ENCODE peak calls at places on chromosomes 7 and 10, in four cellular contexts. N is transverse colon; B is GM06990; D is effector memory CD4-positive, alpha-beta T cell. E is an unnamed sample.

GRCh38 chr7:1944619-1945210 is 274.6 kb downstream of the ELFN1 start:
- DNase-seq in N (no peak), B (no peak), D (no peak), E (no peak)

GRCh38 chr7:32093415-32094408 is 23.5 kb upstream of the PDE1C start:
- DNase-seq in N (no peak), B (no peak), D (no peak), E (no peak)

GRCh38 chr7:3404490-3404889 is 103.4 kb downstream of the SDK1 start:
- DNase-seq in N (no peak), B (no peak), D (no peak), E (no peak)

GRCh38 chr7:126718419-126718818 is 534.3 kb downstream of the GRM8 start:
- DNase-seq in N (no peak), B (no peak), D (no peak), E (no peak)

GRCh38 chr7:101186839-101187448 is 6.9 kb upstream of the NAT16 start:
- DNase-seq in N (no peak), B (no peak), D (no peak), E (no peak)

GRCh38 chr7:42197391-42197790 is 39.6 kb downstream of the GLI3 start:
- DNase-seq in N (no peak), B (no peak), D (no peak), E (no peak)

GRCh38 chr7:44293561-44294324 is 31.7 kb downstream of the CAMK2B start:
- DNase-seq in N (peak), B (no peak), D (no peak), E (no peak)

GRCh38 chr10:124913167-124913566 is 28.8 kb upstream of the ZRANB1 start:
- DNase-seq in N (no peak), B (no peak), D (no peak), E (no peak)

GRCh38 chr7:48962821-48963505 is 38.6 kb downstream of the CDC14C start:
- DNase-seq in N (no peak), B (no peak), D (no peak), E (no peak)

GRCh38 chr7:104971290-104972071 is 42.5 kb upstream of the KMT2E start:
- DNase-seq in N (peak), B (no peak), D (no peak), E (no peak)

GRCh38 chr10:47165711-47166404 is 134.1 kb upstream of the GDF10 start:
- DNase-seq in N (peak), B (no peak), D (no peak), E (no peak)
- H3K4me3 ChIP-seq in N (peak), B (no peak), D (peak), E (no peak)

DNA sequence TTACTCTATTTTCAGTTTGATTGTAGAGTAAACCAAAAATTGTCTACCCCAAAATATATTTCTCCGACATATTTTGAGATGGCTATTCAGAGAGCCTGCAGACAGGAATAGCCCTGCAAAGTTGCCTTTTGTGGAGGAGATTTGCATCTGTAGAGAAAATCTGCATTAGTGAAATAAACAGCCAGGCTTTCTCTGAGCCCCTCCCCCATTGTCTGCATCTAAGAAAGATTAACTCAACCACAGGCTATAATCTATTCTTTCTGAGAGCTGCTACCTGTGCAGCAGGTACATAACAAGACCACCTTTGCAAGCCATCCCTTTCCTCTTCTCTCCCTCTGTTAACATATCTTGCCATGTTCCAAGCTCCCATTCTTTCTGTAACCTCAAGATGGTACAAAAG is 1034.2 kb downstream of the SORCS3 start:
- DNase-seq in N (no peak), B (no peak), D (no peak), E (no peak)
- H3K4me3 ChIP-seq in N (no peak), B (no peak), D (no peak), E (no peak)

DNA sequence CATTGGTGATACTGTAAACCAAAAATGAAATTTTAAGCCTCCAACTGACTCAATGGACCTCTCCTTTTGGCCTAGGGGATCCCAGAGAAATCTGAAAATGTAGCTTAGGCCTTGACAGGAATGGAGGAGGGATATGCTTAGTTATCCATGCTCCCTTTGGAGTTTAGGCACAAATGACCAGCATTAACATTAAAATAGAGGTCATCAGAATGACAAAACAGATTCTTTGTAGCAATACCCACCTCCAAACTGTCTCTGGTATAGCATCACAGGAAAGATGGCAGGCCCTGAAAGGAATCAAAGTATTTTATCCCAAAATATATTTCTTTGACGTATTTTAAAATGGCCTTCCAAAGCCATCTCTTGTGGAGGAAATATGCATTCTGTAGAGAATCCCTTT is 39.1 kb upstream of the LRRN3 start:
- DNase-seq in N (no peak), B (no peak), D (no peak), E (no peak)
- H3K4me3 ChIP-seq in N (no peak), B (no peak), D (no peak), E (no peak)

DNA sequence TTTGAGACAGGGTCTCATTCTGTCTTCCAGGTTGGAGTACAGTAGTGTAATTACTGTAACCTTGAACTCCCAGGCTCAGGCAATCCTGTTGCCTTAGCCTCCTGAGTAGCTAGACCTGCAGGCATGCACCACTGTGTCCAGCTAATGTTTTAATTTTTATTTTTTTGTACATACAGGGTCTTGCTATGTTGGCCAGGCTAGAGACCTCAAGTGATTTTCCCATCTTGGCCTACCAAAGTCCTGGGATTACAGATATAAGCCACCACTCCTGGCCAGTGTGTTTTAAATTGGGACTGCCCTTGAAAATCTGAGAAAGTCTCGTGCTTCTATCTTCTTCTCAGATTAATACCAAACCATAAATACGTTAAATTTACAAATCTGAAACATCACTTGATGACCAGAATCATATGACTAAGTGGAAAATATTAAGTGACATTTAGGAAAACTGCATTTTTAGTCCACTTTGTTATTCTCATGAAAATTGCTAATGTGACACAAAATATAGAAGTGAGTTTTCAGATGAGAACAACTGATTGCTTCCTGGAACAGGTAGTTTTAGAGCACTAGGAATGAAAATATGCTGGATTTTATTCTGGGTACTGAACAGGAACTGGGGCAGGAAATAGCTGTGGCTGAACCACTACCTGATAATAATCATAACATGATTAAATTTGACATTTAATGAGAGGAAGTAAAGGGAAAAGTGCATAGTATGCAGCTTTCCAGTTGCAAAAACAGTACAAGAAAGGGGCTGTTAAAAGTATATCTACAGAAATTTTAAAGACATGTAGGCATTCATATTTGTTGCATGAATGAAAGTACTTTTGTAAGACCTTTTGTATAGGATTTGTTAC is 4.2 kb downstream of the PHTF2 start:
- DNase-seq in N (no peak), B (no peak), D (no peak), E (peak)
- H3K4me3 ChIP-seq in N (no peak), B (no peak), D (no peak), E (no peak)

GRCh38 chr7:151118108-151119054 is 32.1 kb downstream of the AGAP3 start:
- DNase-seq in N (no peak), B (no peak), D (no peak), E (no peak)
- H3K4me3 ChIP-seq in N (no peak), B (no peak), D (no peak), E (peak)

GRCh38 chr10:72034761-72035160 is 53.6 kb downstream of the SPOCK2 start:
- DNase-seq in N (no peak), B (no peak), D (no peak), E (no peak)
- H3K4me3 ChIP-seq in N (no peak), B (no peak), D (no peak), E (no peak)

GRCh38 chr10:61465216-61465496 is 12.0 kb upstream of the TMEM26 start:
- DNase-seq in N (no peak), B (no peak), D (no peak), E (peak)
- H3K4me3 ChIP-seq in N (no peak), B (no peak), D (no peak), E (no peak)

GRCh38 chr7:20791523-20791879 is 4.8 kb upstream of the SP8 start:
- DNase-seq in N (no peak), B (no peak), D (no peak), E (no peak)
- H3K4me3 ChIP-seq in N (no peak), B (no peak), D (no peak), E (no peak)